ENCODE peak calls at places on chromosome 11, in nine cellular contexts. One of them, this sample, is unnamed.

GRCh38 chr11:35723493-35724284 is 61.1 kb downstream of the TRIM44 start:
- DNase-seq in activated CD8-positive, alpha-beta T cell treated with anti-CD3 and anti-CD28 coated beads for 36 hours: no peak
- DNase-seq in iPS-NIHi11: no peak
- DNase-seq in GM13976: no peak
- DNase-seq in left ventricle myocardium superior: no peak
- DNase-seq in amniotic stem cell: no peak
- DNase-seq in COR-L47: peak
- DNase-seq in T1000: no peak
- DNase-seq in suprapubic skin: no peak
- DNase-seq in this sample: no peak

GRCh38 chr11:112837162-112837826 is 123.9 kb upstream of the NCAM1 start:
- DNase-seq in amniotic stem cell: no peak
- DNase-seq in activated CD8-positive, alpha-beta T cell treated with anti-CD3 and anti-CD28 coated beads for 36 hours: no peak
- DNase-seq in left ventricle myocardium superior: peak
- DNase-seq in T1000: no peak
- DNase-seq in COR-L47: no peak
- DNase-seq in iPS-NIHi11: peak
- DNase-seq in GM13976: no peak
- DNase-seq in suprapubic skin: no peak
- DNase-seq in this sample: no peak

GRCh38 chr11:21774212-21774611 is 418.7 kb upstream of the ANO5 start:
- DNase-seq in iPS-NIHi11: no peak
- DNase-seq in left ventricle myocardium superior: peak
- DNase-seq in COR-L47: no peak
- DNase-seq in activated CD8-positive, alpha-beta T cell treated with anti-CD3 and anti-CD28 coated beads for 36 hours: no peak
- DNase-seq in suprapubic skin: no peak
- DNase-seq in amniotic stem cell: no peak
- DNase-seq in GM13976: no peak
- DNase-seq in T1000: no peak
- DNase-seq in this sample: no peak

GRCh38 chr11:9263840-9264380 is 1.2 kb downstream of the DENND5A start:
- DNase-seq in left ventricle myocardium superior: no peak
- DNase-seq in COR-L47: no peak
- DNase-seq in amniotic stem cell: no peak
- DNase-seq in T1000: no peak
- DNase-seq in suprapubic skin: no peak
- DNase-seq in activated CD8-positive, alpha-beta T cell treated with anti-CD3 and anti-CD28 coated beads for 36 hours: peak
- DNase-seq in iPS-NIHi11: no peak
- DNase-seq in GM13976: peak
- DNase-seq in this sample: no peak

GRCh38 chr11:27058456-27058855 is 17.8 kb downstream of the BBOX1 start:
- DNase-seq in left ventricle myocardium superior: no peak
- DNase-seq in COR-L47: no peak
- DNase-seq in T1000: peak
- DNase-seq in amniotic stem cell: no peak
- DNase-seq in GM13976: no peak
- DNase-seq in suprapubic skin: no peak
- DNase-seq in iPS-NIHi11: no peak
- DNase-seq in activated CD8-positive, alpha-beta T cell treated with anti-CD3 and anti-CD28 coated beads for 36 hours: no peak
- DNase-seq in this sample: no peak

GRCh38 chr11:106304274-106304673 is 226.8 kb downstream of the AASDHPPT start:
- DNase-seq in suprapubic skin: no peak
- DNase-seq in COR-L47: no peak
- DNase-seq in activated CD8-positive, alpha-beta T cell treated with anti-CD3 and anti-CD28 coated beads for 36 hours: no peak
- DNase-seq in left ventricle myocardium superior: no peak
- DNase-seq in amniotic stem cell: peak
- DNase-seq in iPS-NIHi11: no peak
- DNase-seq in GM13976: no peak
- DNase-seq in T1000: no peak
- DNase-seq in this sample: no peak

GRCh38 chr11:128432926-128433325 is 154.4 kb downstream of the ETS1 start:
- DNase-seq in suprapubic skin: no peak
- DNase-seq in T1000: no peak
- DNase-seq in left ventricle myocardium superior: no peak
- DNase-seq in iPS-NIHi11: no peak
- DNase-seq in amniotic stem cell: no peak
- DNase-seq in GM13976: no peak
- DNase-seq in COR-L47: no peak
- DNase-seq in activated CD8-positive, alpha-beta T cell treated with anti-CD3 and anti-CD28 coated beads for 36 hours: no peak
- DNase-seq in this sample: no peak

GRCh38 chr11:68461284-68461861 is 821 bp downstream of the PPP6R3 start:
- DNase-seq in left ventricle myocardium superior: no peak
- DNase-seq in T1000: no peak
- DNase-seq in suprapubic skin: no peak
- DNase-seq in amniotic stem cell: no peak
- DNase-seq in COR-L47: peak
- DNase-seq in activated CD8-positive, alpha-beta T cell treated with anti-CD3 and anti-CD28 coated beads for 36 hours: peak
- DNase-seq in GM13976: no peak
- DNase-seq in iPS-NIHi11: peak
- DNase-seq in this sample: peak

GRCh38 chr11:2165571-2165970 is 4.6 kb upstream of the INS start:
- DNase-seq in T1000: no peak
- DNase-seq in amniotic stem cell: no peak
- DNase-seq in suprapubic skin: no peak
- DNase-seq in COR-L47: no peak
- DNase-seq in iPS-NIHi11: no peak
- DNase-seq in left ventricle myocardium superior: no peak
- DNase-seq in activated CD8-positive, alpha-beta T cell treated with anti-CD3 and anti-CD28 coated beads for 36 hours: no peak
- DNase-seq in GM13976: no peak
- DNase-seq in this sample: no peak

GRCh38 chr11:91173701-91174100 is 950.9 kb upstream of the CHORDC1 start:
- DNase-seq in T1000: no peak
- DNase-seq in activated CD8-positive, alpha-beta T cell treated with anti-CD3 and anti-CD28 coated beads for 36 hours: no peak
- DNase-seq in COR-L47: no peak
- DNase-seq in GM13976: no peak
- DNase-seq in suprapubic skin: no peak
- DNase-seq in left ventricle myocardium superior: no peak
- DNase-seq in iPS-NIHi11: no peak
- DNase-seq in amniotic stem cell: no peak
- DNase-seq in this sample: no peak

GRCh38 chr11:126432065-126432461 is 76.6 kb downstream of the ST3GAL4 start:
- DNase-seq in amniotic stem cell: no peak
- DNase-seq in GM13976: no peak
- DNase-seq in iPS-NIHi11: no peak
- DNase-seq in COR-L47: no peak
- DNase-seq in T1000: no peak
- DNase-seq in activated CD8-positive, alpha-beta T cell treated with anti-CD3 and anti-CD28 coated beads for 36 hours: no peak
- DNase-seq in suprapubic skin: no peak
- DNase-seq in left ventricle myocardium superior: no peak
- DNase-seq in this sample: no peak

GRCh38 chr11:79486239-79486984 is 45.6 kb upstream of the TENM4 start:
- DNase-seq in GM13976: no peak
- DNase-seq in COR-L47: no peak
- DNase-seq in T1000: no peak
- DNase-seq in iPS-NIHi11: no peak
- DNase-seq in left ventricle myocardium superior: no peak
- DNase-seq in amniotic stem cell: no peak
- DNase-seq in activated CD8-positive, alpha-beta T cell treated with anti-CD3 and anti-CD28 coated beads for 36 hours: no peak
- DNase-seq in suprapubic skin: no peak
- DNase-seq in this sample: no peak

GRCh38 chr11:36030707-36031365 is 87.0 kb downstream of the LDLRAD3 start:
- DNase-seq in amniotic stem cell: no peak
- DNase-seq in GM13976: no peak
- DNase-seq in activated CD8-positive, alpha-beta T cell treated with anti-CD3 and anti-CD28 coated beads for 36 hours: no peak
- DNase-seq in T1000: no peak
- DNase-seq in COR-L47: no peak
- DNase-seq in iPS-NIHi11: no peak
- DNase-seq in suprapubic skin: no peak
- DNase-seq in left ventricle myocardium superior: no peak
- DNase-seq in this sample: no peak

GRCh38 chr11:68989936-68990606 is 9.3 kb upstream of the MRGPRD start:
- DNase-seq in activated CD8-positive, alpha-beta T cell treated with anti-CD3 and anti-CD28 coated beads for 36 hours: peak
- DNase-seq in COR-L47: no peak
- DNase-seq in T1000: no peak
- DNase-seq in iPS-NIHi11: no peak
- DNase-seq in GM13976: no peak
- DNase-seq in suprapubic skin: peak
- DNase-seq in left ventricle myocardium superior: no peak
- DNase-seq in amniotic stem cell: no peak
- DNase-seq in this sample: no peak

GRCh38 chr11:65504671-65505433 is 6.0 kb downstream of the MALAT1 start:
- DNase-seq in iPS-NIHi11: no peak
- DNase-seq in T1000: no peak
- DNase-seq in amniotic stem cell: no peak
- DNase-seq in left ventricle myocardium superior: no peak
- DNase-seq in suprapubic skin: no peak
- DNase-seq in GM13976: no peak
- DNase-seq in activated CD8-positive, alpha-beta T cell treated with anti-CD3 and anti-CD28 coated beads for 36 hours: no peak
- DNase-seq in COR-L47: no peak
- DNase-seq in this sample: no peak

GRCh38 chr11:112610996-112611795 is 350.0 kb upstream of the NCAM1 start:
- DNase-seq in activated CD8-positive, alpha-beta T cell treated with anti-CD3 and anti-CD28 coated beads for 36 hours: no peak
- DNase-seq in GM13976: no peak
- DNase-seq in amniotic stem cell: no peak
- DNase-seq in T1000: no peak
- DNase-seq in iPS-NIHi11: no peak
- DNase-seq in COR-L47: no peak
- DNase-seq in suprapubic skin: no peak
- DNase-seq in left ventricle myocardium superior: no peak
- DNase-seq in this sample: no peak

GRCh38 chr11:85257837-85258236 is 369.3 kb downstream of the DLG2 start:
- DNase-seq in T1000: no peak
- DNase-seq in suprapubic skin: no peak
- DNase-seq in GM13976: no peak
- DNase-seq in amniotic stem cell: no peak
- DNase-seq in COR-L47: no peak
- DNase-seq in iPS-NIHi11: no peak
- DNase-seq in activated CD8-positive, alpha-beta T cell treated with anti-CD3 and anti-CD28 coated beads for 36 hours: no peak
- DNase-seq in left ventricle myocardium superior: no peak
- DNase-seq in this sample: no peak

GRCh38 chr11:78424334-78425270 is 7.0 kb upstream of the GAB2 start:
- DNase-seq in COR-L47: no peak
- DNase-seq in iPS-NIHi11: no peak
- DNase-seq in amniotic stem cell: no peak
- DNase-seq in T1000: no peak
- DNase-seq in activated CD8-positive, alpha-beta T cell treated with anti-CD3 and anti-CD28 coated beads for 36 hours: no peak
- DNase-seq in left ventricle myocardium superior: no peak
- DNase-seq in suprapubic skin: no peak
- DNase-seq in GM13976: no peak
- DNase-seq in this sample: no peak

GRCh38 chr11:36718481-36718880 is 120.4 kb upstream of the RAG2 start:
- DNase-seq in COR-L47: peak
- DNase-seq in T1000: no peak
- DNase-seq in left ventricle myocardium superior: no peak
- DNase-seq in amniotic stem cell: no peak
- DNase-seq in activated CD8-positive, alpha-beta T cell treated with anti-CD3 and anti-CD28 coated beads for 36 hours: no peak
- DNase-seq in GM13976: no peak
- DNase-seq in iPS-NIHi11: no peak
- DNase-seq in suprapubic skin: no peak
- DNase-seq in this sample: peak

GRCh38 chr11:118305726-118306125 is 1.2 kb downstream of the CD3E start:
- DNase-seq in iPS-NIHi11: no peak
- DNase-seq in left ventricle myocardium superior: no peak
- DNase-seq in suprapubic skin: no peak
- DNase-seq in amniotic stem cell: no peak
- DNase-seq in COR-L47: no peak
- DNase-seq in activated CD8-positive, alpha-beta T cell treated with anti-CD3 and anti-CD28 coated beads for 36 hours: peak
- DNase-seq in GM13976: no peak
- DNase-seq in T1000: no peak
- DNase-seq in this sample: no peak

GRCh38 chr11:104490182-104490581 is 326.2 kb upstream of the PDGFD start:
- DNase-seq in amniotic stem cell: no peak
- DNase-seq in left ventricle myocardium superior: no peak
- DNase-seq in T1000: no peak
- DNase-seq in suprapubic skin: no peak
- DNase-seq in COR-L47: no peak
- DNase-seq in activated CD8-positive, alpha-beta T cell treated with anti-CD3 and anti-CD28 coated beads for 36 hours: peak
- DNase-seq in iPS-NIHi11: no peak
- DNase-seq in GM13976: no peak
- DNase-seq in this sample: no peak

GRCh38 chr11:73614591-73614990 is 16.7 kb upstream of the FAM168A start:
- DNase-seq in COR-L47: no peak
- DNase-seq in suprapubic skin: no peak
- DNase-seq in amniotic stem cell: no peak
- DNase-seq in left ventricle myocardium superior: no peak
- DNase-seq in iPS-NIHi11: no peak
- DNase-seq in GM13976: no peak
- DNase-seq in T1000: no peak
- DNase-seq in activated CD8-positive, alpha-beta T cell treated with anti-CD3 and anti-CD28 coated beads for 36 hours: no peak
- DNase-seq in this sample: no peak

GRCh38 chr11:77074205-77074604 is 7.4 kb downstream of the CAPN5 start:
- DNase-seq in amniotic stem cell: no peak
- DNase-seq in GM13976: no peak
- DNase-seq in T1000: no peak
- DNase-seq in COR-L47: no peak
- DNase-seq in activated CD8-positive, alpha-beta T cell treated with anti-CD3 and anti-CD28 coated beads for 36 hours: no peak
- DNase-seq in suprapubic skin: peak
- DNase-seq in left ventricle myocardium superior: no peak
- DNase-seq in iPS-NIHi11: peak
- DNase-seq in this sample: no peak

GRCh38 chr11:12274056-12274455 is 103.3 kb upstream of the PARVA start:
- DNase-seq in GM13976: no peak
- DNase-seq in activated CD8-positive, alpha-beta T cell treated with anti-CD3 and anti-CD28 coated beads for 36 hours: no peak
- DNase-seq in amniotic stem cell: no peak
- DNase-seq in COR-L47: no peak
- DNase-seq in suprapubic skin: peak
- DNase-seq in iPS-NIHi11: no peak
- DNase-seq in T1000: no peak
- DNase-seq in left ventricle myocardium superior: no peak
- DNase-seq in this sample: no peak

GRCh38 chr11:120317689-120318195 is 7.4 kb upstream of the TLCD5 start:
- DNase-seq in COR-L47: no peak
- DNase-seq in activated CD8-positive, alpha-beta T cell treated with anti-CD3 and anti-CD28 coated beads for 36 hours: no peak
- DNase-seq in iPS-NIHi11: no peak
- DNase-seq in suprapubic skin: no peak
- DNase-seq in GM13976: no peak
- DNase-seq in amniotic stem cell: no peak
- DNase-seq in left ventricle myocardium superior: no peak
- DNase-seq in T1000: no peak
- DNase-seq in this sample: no peak

This sample was measured in NCI-H2227 treated with DMSO at 0.1 percent for 48 hours.